ENCODE peak calls at places on chromosomes 11 and 22, in nine cellular contexts. Y is kidney, L is astrocyte of the cerebellum, Q is right cardiac atrium, W is astrocyte, B is NCI-H748 treated with DMSO at 0.1 percent for 48 hours, N is HCT116, J is glomerular endothelial cell, R is globus pallidus. Z is an unnamed sample.

GRCh38 chr11:28529046-28529445 is 420.9 kb downstream of the METTL15 start:
- DNase-seq in L (no peak), Y (no peak), N (no peak), Q (no peak), R (no peak), J (no peak), W (peak), B (no peak), Z (no peak)

GRCh38 chr11:117824571-117825537 is at the start of gene FXYD2:
- DNase-seq in W (no peak), J (no peak), R (no peak), Y (peak), L (no peak), B (no peak), N (no peak), Q (peak), Z (peak)

GRCh38 chr22:26766510-26767350 is 109.3 kb downstream of the MIAT start:
- DNase-seq in R (no peak), L (no peak), B (no peak), W (no peak), Q (no peak), Y (no peak), J (no peak), N (no peak), Z (no peak)

GRCh38 chr11:125451400-125452124 is 44.5 kb downstream of the FEZ1 start:
- DNase-seq in L (no peak), Y (peak), Q (peak), J (no peak), W (no peak), N (no peak), R (peak), B (no peak), Z (peak)

GRCh38 chr11:102177974-102178631 is 67.9 kb downstream of the YAP1 start:
- DNase-seq in B (no peak), Y (no peak), Q (no peak), J (peak), L (peak), N (peak), W (peak), R (no peak), Z (no peak)

GRCh38 chr22:47238886-47239860 is 476.7 kb downstream of the TBC1D22A start:
- DNase-seq in N (no peak), J (no peak), W (no peak), B (no peak), R (no peak), L (no peak), Q (no peak), Y (no peak), Z (no peak)

GRCh38 chr11:91066648-91067047 is 843.8 kb upstream of the CHORDC1 start:
- DNase-seq in L (no peak), J (no peak), R (no peak), Q (no peak), Y (no peak), N (no peak), B (peak), W (no peak), Z (no peak)

GRCh38 chr11:44408141-44408540 is 98.2 kb upstream of the ALX4 start:
- DNase-seq in R (no peak), N (no peak), J (no peak), Q (no peak), Y (no peak), W (no peak), L (no peak), B (no peak), Z (no peak)

GRCh38 chr11:104581246-104581980 is 316.8 kb downstream of the CASP12 start:
- DNase-seq in W (peak), Q (no peak), B (no peak), J (no peak), R (no peak), N (no peak), Y (no peak), L (no peak), Z (no peak)

Z was measured in left cardiac atrium.